ENCODE peak calls at places on chromosomes 5 and 9, in four cellular contexts. One of them, this sample, is unnamed.

GRCh38 chr5:163649522-163649921 is 144.1 kb downstream of the MAT2B start:
- DNase-seq in cardiac muscle cell: peak
- DNase-seq in tibial artery: no peak
- DNase-seq in foreskin fibroblast: peak
- DNase-seq in this sample: no peak

GRCh38 chr9:6502399-6502798 is 89.4 kb downstream of the UHRF2 start:
- DNase-seq in cardiac muscle cell: no peak
- DNase-seq in foreskin fibroblast: peak
- DNase-seq in tibial artery: no peak
- DNase-seq in this sample: no peak

GRCh38 chr5:143023447-143024096 is 253.4 kb downstream of the ARHGAP26 start:
- DNase-seq in cardiac muscle cell: peak
- DNase-seq in foreskin fibroblast: peak
- DNase-seq in tibial artery: peak
- DNase-seq in this sample: no peak

GRCh38 chr5:176743136-176743827 is 67.1 kb upstream of the UNC5A start:
- DNase-seq in tibial artery: no peak
- DNase-seq in foreskin fibroblast: no peak
- DNase-seq in cardiac muscle cell: no peak
- DNase-seq in this sample: no peak

GRCh38 chr9:76658510-76659231 is 105.6 kb upstream of the PCA3 start:
- DNase-seq in tibial artery: no peak
- DNase-seq in cardiac muscle cell: peak
- DNase-seq in foreskin fibroblast: peak
- DNase-seq in this sample: peak

GRCh38 chr5:144004146-144004545 is 166.3 kb downstream of the YIPF5 start:
- DNase-seq in tibial artery: no peak
- DNase-seq in cardiac muscle cell: no peak
- DNase-seq in foreskin fibroblast: peak
- DNase-seq in this sample: no peak

GRCh38 chr9:82116538-82116937 is 128.0 kb downstream of the SPATA31D1 start:
- DNase-seq in tibial artery: no peak
- DNase-seq in cardiac muscle cell: peak
- DNase-seq in foreskin fibroblast: peak
- DNase-seq in this sample: no peak

GRCh38 chr9:24602687-24603352 is 57.1 kb upstream of the IZUMO3 start:
- DNase-seq in tibial artery: no peak
- DNase-seq in foreskin fibroblast: peak
- DNase-seq in cardiac muscle cell: no peak
- DNase-seq in this sample: no peak

GRCh38 chr5:142324377-142324870 is 397 bp downstream of the SPRY4 start:
- DNase-seq in foreskin fibroblast: no peak
- DNase-seq in cardiac muscle cell: no peak
- DNase-seq in tibial artery: peak
- DNase-seq in this sample: no peak

GRCh38 chr5:149257875-149258705 is 13.6 kb upstream of the AFAP1L1 start:
- DNase-seq in cardiac muscle cell: peak
- DNase-seq in tibial artery: no peak
- DNase-seq in foreskin fibroblast: peak
- DNase-seq in this sample: no peak

GRCh38 chr5:147754372-147755122 is 28.0 kb downstream of the JAKMIP2 start:
- DNase-seq in foreskin fibroblast: no peak
- DNase-seq in cardiac muscle cell: no peak
- DNase-seq in tibial artery: no peak
- DNase-seq in this sample: no peak

GRCh38 chr9:17578911-17579793 is at the start of gene SH3GL2:
- DNase-seq in cardiac muscle cell: peak
- DNase-seq in tibial artery: peak
- DNase-seq in foreskin fibroblast: peak
- DNase-seq in this sample: no peak

GRCh38 chr5:35338169-35338476 is 107.8 kb upstream of the PRLR start:
- DNase-seq in foreskin fibroblast: no peak
- DNase-seq in cardiac muscle cell: no peak
- DNase-seq in tibial artery: no peak
- DNase-seq in this sample: no peak

GRCh38 chr9:117046666-117047327 is 359.7 kb downstream of the TRIM32 start:
- DNase-seq in tibial artery: no peak
- DNase-seq in foreskin fibroblast: no peak
- DNase-seq in cardiac muscle cell: peak
- DNase-seq in this sample: no peak

GRCh38 chr5:95900383-95900958 is 61.2 kb downstream of the ELL2 start:
- DNase-seq in cardiac muscle cell: peak
- DNase-seq in foreskin fibroblast: peak
- DNase-seq in tibial artery: no peak
- DNase-seq in this sample: peak

GRCh38 chr5:102811962-102812361 is 56.9 kb downstream of the PAM start:
- DNase-seq in cardiac muscle cell: no peak
- DNase-seq in tibial artery: no peak
- DNase-seq in foreskin fibroblast: peak
- DNase-seq in this sample: no peak

GRCh38 chr5:157479612-157480510 is 19.8 kb downstream of the NIPAL4 start:
- DNase-seq in cardiac muscle cell: no peak
- DNase-seq in tibial artery: no peak
- DNase-seq in foreskin fibroblast: no peak
- DNase-seq in this sample: no peak

GRCh38 chr9:36721846-36722588 is 149.3 kb downstream of the MELK start:
- DNase-seq in cardiac muscle cell: peak
- DNase-seq in tibial artery: no peak
- DNase-seq in foreskin fibroblast: no peak
- DNase-seq in this sample: no peak

GRCh38 chr9:83538172-83538889 is at the start of gene FRMD3:
- DNase-seq in foreskin fibroblast: peak
- DNase-seq in tibial artery: peak
- DNase-seq in cardiac muscle cell: peak
- DNase-seq in this sample: peak

GRCh38 chr9:130078547-130078946 is 24.8 kb downstream of the GPR107 start:
- DNase-seq in tibial artery: no peak
- DNase-seq in foreskin fibroblast: no peak
- DNase-seq in cardiac muscle cell: no peak
- DNase-seq in this sample: no peak

GRCh38 chr9:79896390-79896789 is 324.6 kb downstream of the TLE4 start:
- DNase-seq in foreskin fibroblast: peak
- DNase-seq in cardiac muscle cell: no peak
- DNase-seq in tibial artery: no peak
- DNase-seq in this sample: peak

GRCh38 chr5:34914671-34915138 is 599 bp downstream of the RAD1 start:
- DNase-seq in foreskin fibroblast: peak
- DNase-seq in cardiac muscle cell: peak
- DNase-seq in tibial artery: no peak
- DNase-seq in this sample: no peak

GRCh38 chr9:104748359-104749031 is 1.0 kb downstream of the NIPSNAP3A start:
- DNase-seq in tibial artery: no peak
- DNase-seq in cardiac muscle cell: peak
- DNase-seq in foreskin fibroblast: peak
- DNase-seq in this sample: no peak

GRCh38 chr5:108345541-108346171 is 36.2 kb downstream of the FBXL17 start:
- DNase-seq in tibial artery: no peak
- DNase-seq in cardiac muscle cell: peak
- DNase-seq in foreskin fibroblast: peak
- DNase-seq in this sample: no peak

GRCh38 chr5:116068028-116068632 is 16.7 kb upstream of the COMMD10 start:
- DNase-seq in tibial artery: no peak
- DNase-seq in foreskin fibroblast: peak
- DNase-seq in cardiac muscle cell: peak
- DNase-seq in this sample: no peak

GRCh38 chr9:36623280-36623679 is 50.6 kb downstream of the MELK start:
- DNase-seq in foreskin fibroblast: peak
- DNase-seq in tibial artery: no peak
- DNase-seq in cardiac muscle cell: peak
- DNase-seq in this sample: no peak

GRCh38 chr9:134982311-134982710 is 64.6 kb upstream of the FCN1 start:
- DNase-seq in tibial artery: peak
- DNase-seq in foreskin fibroblast: no peak
- DNase-seq in cardiac muscle cell: no peak
- DNase-seq in this sample: no peak

GRCh38 chr9:124754289-124754688 is 16.8 kb downstream of the NR6A1 start:
- DNase-seq in foreskin fibroblast: peak
- DNase-seq in cardiac muscle cell: peak
- DNase-seq in tibial artery: no peak
- DNase-seq in this sample: no peak

GRCh38 chr9:16100596-16101091 is 547.8 kb downstream of the CCDC171 start:
- DNase-seq in tibial artery: peak
- DNase-seq in cardiac muscle cell: peak
- DNase-seq in foreskin fibroblast: peak
- DNase-seq in this sample: no peak

GRCh38 chr5:158727771-158728311 is 371.9 kb downstream of the EBF1 start:
- DNase-seq in foreskin fibroblast: peak
- DNase-seq in tibial artery: no peak
- DNase-seq in cardiac muscle cell: peak
- DNase-seq in this sample: no peak

GRCh38 chr5:42570946-42571625 is 147.8 kb downstream of the GHR start:
- DNase-seq in tibial artery: no peak
- DNase-seq in foreskin fibroblast: peak
- DNase-seq in cardiac muscle cell: no peak
- DNase-seq in this sample: no peak

GRCh38 chr5:2391021-2391420 is 360.5 kb downstream of the IRX2 start:
- DNase-seq in tibial artery: no peak
- DNase-seq in cardiac muscle cell: no peak
- DNase-seq in foreskin fibroblast: no peak
- DNase-seq in this sample: no peak

GRCh38 chr9:88722753-88723152 is 187.8 kb downstream of the NXNL2 start:
- DNase-seq in tibial artery: no peak
- DNase-seq in foreskin fibroblast: peak
- DNase-seq in cardiac muscle cell: peak
- DNase-seq in this sample: no peak

GRCh38 chr5:61881821-61882220 is 424.2 kb upstream of the KIF2A start:
- DNase-seq in foreskin fibroblast: peak
- DNase-seq in tibial artery: no peak
- DNase-seq in cardiac muscle cell: no peak
- DNase-seq in this sample: peak

GRCh38 chr5:10588779-10589447 is 25.0 kb downstream of the ANKRD33B start:
- DNase-seq in foreskin fibroblast: no peak
- DNase-seq in cardiac muscle cell: no peak
- DNase-seq in tibial artery: no peak
- DNase-seq in this sample: no peak

GRCh38 chr5:170451764-170452365 is 52.0 kb upstream of the KCNIP1 start:
- DNase-seq in cardiac muscle cell: peak
- DNase-seq in tibial artery: no peak
- DNase-seq in foreskin fibroblast: peak
- DNase-seq in this sample: peak

GRCh38 chr9:98118640-98119601 is at the start of gene TRIM14:
- DNase-seq in foreskin fibroblast: peak
- DNase-seq in tibial artery: no peak
- DNase-seq in cardiac muscle cell: peak
- DNase-seq in this sample: no peak

GRCh38 chr9:132114102-132114707 is 34.5 kb upstream of the MED27 start:
- DNase-seq in foreskin fibroblast: peak
- DNase-seq in cardiac muscle cell: peak
- DNase-seq in tibial artery: peak
- DNase-seq in this sample: no peak

GRCh38 chr5:137220523-137220927 is 278.6 kb downstream of the SPOCK1 start:
- DNase-seq in tibial artery: no peak
- DNase-seq in cardiac muscle cell: peak
- DNase-seq in foreskin fibroblast: peak
- DNase-seq in this sample: peak
- TF ChIP-seq CTCF in tibial artery: peak
- TF ChIP-seq CTCF in cardiac muscle cell: peak
- TF ChIP-seq CTCF in foreskin fibroblast: peak
- TF ChIP-seq CTCF in this sample: peak

GRCh38 chr9:93577940-93578682 is 1.7 kb downstream of the PHF2 start:
- DNase-seq in foreskin fibroblast: peak
- DNase-seq in tibial artery: peak
- DNase-seq in cardiac muscle cell: no peak
- DNase-seq in this sample: no peak
- H3K4me3 ChIP-seq in foreskin fibroblast: peak
- H3K4me3 ChIP-seq in tibial artery: peak
- H3K4me3 ChIP-seq in cardiac muscle cell: peak
- H3K4me3 ChIP-seq in this sample: peak

DNA sequence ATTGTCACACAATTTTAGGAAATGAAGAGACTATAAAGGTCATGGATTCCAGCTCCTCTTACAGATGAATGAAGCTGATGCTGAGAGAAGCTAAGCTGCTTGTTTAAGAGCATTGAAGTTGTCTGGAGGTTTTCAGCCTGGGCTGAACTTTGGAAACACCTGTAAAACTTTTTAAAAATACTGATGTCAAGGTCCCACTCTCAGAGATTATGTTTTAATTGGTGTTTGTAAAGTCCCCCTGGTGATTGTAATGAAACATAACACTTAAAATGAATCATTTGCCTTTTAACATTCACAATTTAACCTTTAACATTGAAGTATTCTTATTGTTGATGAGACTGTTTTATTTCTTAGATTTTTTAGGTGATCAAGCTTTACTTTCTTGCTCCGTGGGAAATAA is 16.4 kb downstream of the RAD23B start:
- DNase-seq in foreskin fibroblast: no peak
- DNase-seq in cardiac muscle cell: no peak
- DNase-seq in tibial artery: no peak
- DNase-seq in this sample: no peak
- TF ChIP-seq CTCF in foreskin fibroblast: no peak
- TF ChIP-seq CTCF in cardiac muscle cell: peak
- TF ChIP-seq CTCF in tibial artery: no peak
- TF ChIP-seq CTCF in this sample: peak

GRCh38 chr5:31273631-31274378 is 80.3 kb downstream of the CDH6 start:
- DNase-seq in foreskin fibroblast: no peak
- DNase-seq in cardiac muscle cell: no peak
- DNase-seq in tibial artery: no peak
- DNase-seq in this sample: no peak
- H3K4me3 ChIP-seq in foreskin fibroblast: peak
- H3K4me3 ChIP-seq in cardiac muscle cell: no peak
- H3K4me3 ChIP-seq in tibial artery: peak
- H3K4me3 ChIP-seq in this sample: peak

GRCh38 chr9:136110082-136111061 is 8.3 kb downstream of the TMEM250 start:
- DNase-seq in cardiac muscle cell: peak
- DNase-seq in tibial artery: no peak
- DNase-seq in foreskin fibroblast: peak
- DNase-seq in this sample: no peak
- TF ChIP-seq CTCF in cardiac muscle cell: peak
- TF ChIP-seq CTCF in tibial artery: peak
- TF ChIP-seq CTCF in foreskin fibroblast: peak
- TF ChIP-seq CTCF in this sample: peak